ENCODE peak calls at places on chromosomes 16 and 17, in seven cellular contexts. One of them, this sample, is unnamed.

GRCh38 chr17:14295676-14296075 is 5.2 kb upstream of the HS3ST3B1 start:
- DNase-seq in NCI-H2227 treated with DMSO at 0.1 percent for 48 hours: no peak
- DNase-seq in hypothalamus: no peak
- DNase-seq in GM12864: no peak
- DNase-seq in astrocyte of the spinal cord: no peak
- DNase-seq in SHP77: no peak
- DNase-seq in AG20443: no peak
- DNase-seq in this sample: no peak

GRCh38 chr17:65548570-65548969 is 12.9 kb downstream of the AXIN2 start:
- DNase-seq in GM12864: no peak
- DNase-seq in SHP77: no peak
- DNase-seq in hypothalamus: no peak
- DNase-seq in AG20443: no peak
- DNase-seq in NCI-H2227 treated with DMSO at 0.1 percent for 48 hours: no peak
- DNase-seq in astrocyte of the spinal cord: no peak
- DNase-seq in this sample: no peak

GRCh38 chr16:17396762-17397498 is 73.8 kb downstream of the XYLT1 start:
- DNase-seq in hypothalamus: no peak
- DNase-seq in GM12864: no peak
- DNase-seq in SHP77: peak; percentile 59
- DNase-seq in astrocyte of the spinal cord: peak; percentile 44
- DNase-seq in AG20443: no peak
- DNase-seq in NCI-H2227 treated with DMSO at 0.1 percent for 48 hours: peak; percentile 74
- DNase-seq in this sample: no peak

GRCh38 chr17:80124351-80124981 is 22.5 kb downstream of the EIF4A3 start:
- DNase-seq in SHP77: peak; percentile 82
- DNase-seq in AG20443: peak; percentile 39
- DNase-seq in hypothalamus: no peak
- DNase-seq in NCI-H2227 treated with DMSO at 0.1 percent for 48 hours: no peak
- DNase-seq in astrocyte of the spinal cord: peak; percentile 20
- DNase-seq in GM12864: no peak
- DNase-seq in this sample: peak; percentile 98

GRCh38 chr17:42531455-42532354 is 4.3 kb upstream of the NAGLU start:
- DNase-seq in NCI-H2227 treated with DMSO at 0.1 percent for 48 hours: peak; percentile 61
- DNase-seq in AG20443: peak; percentile 72
- DNase-seq in hypothalamus: peak; percentile 23
- DNase-seq in SHP77: peak; percentile 17
- DNase-seq in astrocyte of the spinal cord: no peak
- DNase-seq in GM12864: no peak
- DNase-seq in this sample: peak; percentile 82

GRCh38 chr17:43745541-43745940 is 13.1 kb downstream of the SOST start:
- DNase-seq in astrocyte of the spinal cord: no peak
- DNase-seq in NCI-H2227 treated with DMSO at 0.1 percent for 48 hours: no peak
- DNase-seq in GM12864: no peak
- DNase-seq in SHP77: no peak
- DNase-seq in hypothalamus: no peak
- DNase-seq in AG20443: peak; percentile 25
- DNase-seq in this sample: no peak

GRCh38 chr17:1755993-1756306 is 5.9 kb upstream of the SERPINF1 start:
- DNase-seq in AG20443: no peak
- DNase-seq in GM12864: no peak
- DNase-seq in SHP77: no peak
- DNase-seq in hypothalamus: no peak
- DNase-seq in NCI-H2227 treated with DMSO at 0.1 percent for 48 hours: no peak
- DNase-seq in astrocyte of the spinal cord: no peak
- DNase-seq in this sample: no peak

GRCh38 chr17:70295329-70295728 is 126.0 kb downstream of the KCNJ2 start:
- DNase-seq in astrocyte of the spinal cord: no peak
- DNase-seq in AG20443: no peak
- DNase-seq in SHP77: no peak
- DNase-seq in NCI-H2227 treated with DMSO at 0.1 percent for 48 hours: no peak
- DNase-seq in GM12864: no peak
- DNase-seq in hypothalamus: no peak
- DNase-seq in this sample: peak; percentile 12

GRCh38 chr17:59633658-59634359 is 14.1 kb downstream of the CLTC start:
- DNase-seq in NCI-H2227 treated with DMSO at 0.1 percent for 48 hours: no peak
- DNase-seq in astrocyte of the spinal cord: no peak
- DNase-seq in SHP77: no peak
- DNase-seq in hypothalamus: no peak
- DNase-seq in GM12864: no peak
- DNase-seq in AG20443: no peak
- DNase-seq in this sample: no peak

GRCh38 chr16:1825381-1825863 is 1.2 kb downstream of the HAGH start:
- DNase-seq in NCI-H2227 treated with DMSO at 0.1 percent for 48 hours: no peak
- DNase-seq in astrocyte of the spinal cord: no peak
- DNase-seq in hypothalamus: no peak
- DNase-seq in SHP77: no peak
- DNase-seq in AG20443: no peak
- DNase-seq in GM12864: no peak
- DNase-seq in this sample: no peak

GRCh38 chr17:752620-753219 is 656 bp upstream of the GEMIN4 start:
- DNase-seq in hypothalamus: no peak
- DNase-seq in AG20443: peak; percentile 83
- DNase-seq in SHP77: peak; percentile 16
- DNase-seq in GM12864: no peak
- DNase-seq in astrocyte of the spinal cord: peak; percentile 48
- DNase-seq in NCI-H2227 treated with DMSO at 0.1 percent for 48 hours: peak; percentile 23
- DNase-seq in this sample: peak; percentile 16

GRCh38 chr17:75779987-75780889 is 4.4 kb upstream of the UNK start:
- DNase-seq in astrocyte of the spinal cord: no peak
- DNase-seq in AG20443: no peak
- DNase-seq in NCI-H2227 treated with DMSO at 0.1 percent for 48 hours: no peak
- DNase-seq in GM12864: no peak
- DNase-seq in SHP77: no peak
- DNase-seq in hypothalamus: no peak
- DNase-seq in this sample: no peak

GRCh38 chr16:86002178-86002577 is 103.2 kb downstream of the IRF8 start:
- DNase-seq in SHP77: no peak
- DNase-seq in GM12864: no peak
- DNase-seq in AG20443: no peak
- DNase-seq in NCI-H2227 treated with DMSO at 0.1 percent for 48 hours: no peak
- DNase-seq in hypothalamus: no peak
- DNase-seq in astrocyte of the spinal cord: no peak
- DNase-seq in this sample: no peak

GRCh38 chr17:32596666-32597065 is 109.9 kb downstream of the CDK5R1 start:
- DNase-seq in SHP77: peak; percentile 10
- DNase-seq in AG20443: no peak
- DNase-seq in hypothalamus: no peak
- DNase-seq in astrocyte of the spinal cord: peak; percentile 19
- DNase-seq in NCI-H2227 treated with DMSO at 0.1 percent for 48 hours: no peak
- DNase-seq in GM12864: peak; percentile 44
- DNase-seq in this sample: no peak

GRCh38 chr17:45312477-45313418 is 4.1 kb downstream of the MAP3K14 start:
- DNase-seq in GM12864: no peak
- DNase-seq in AG20443: no peak
- DNase-seq in astrocyte of the spinal cord: no peak
- DNase-seq in NCI-H2227 treated with DMSO at 0.1 percent for 48 hours: no peak
- DNase-seq in hypothalamus: no peak
- DNase-seq in SHP77: no peak
- DNase-seq in this sample: no peak

GRCh38 chr16:77132051-77132618 is 58.9 kb upstream of the MON1B start:
- DNase-seq in astrocyte of the spinal cord: no peak
- DNase-seq in SHP77: no peak
- DNase-seq in AG20443: no peak
- DNase-seq in NCI-H2227 treated with DMSO at 0.1 percent for 48 hours: no peak
- DNase-seq in GM12864: no peak
- DNase-seq in hypothalamus: no peak
- DNase-seq in this sample: no peak

GRCh38 chr17:46876353-46876887 is 25.0 kb downstream of the WNT9B start:
- DNase-seq in astrocyte of the spinal cord: no peak
- DNase-seq in GM12864: no peak
- DNase-seq in AG20443: no peak
- DNase-seq in hypothalamus: no peak
- DNase-seq in NCI-H2227 treated with DMSO at 0.1 percent for 48 hours: no peak
- DNase-seq in SHP77: peak; percentile 74
- DNase-seq in this sample: peak; percentile 49

GRCh38 chr16:83995756-83996155 is 27.7 kb downstream of the NECAB2 start:
- DNase-seq in SHP77: no peak
- DNase-seq in NCI-H2227 treated with DMSO at 0.1 percent for 48 hours: peak; percentile 79
- DNase-seq in AG20443: peak; percentile 40
- DNase-seq in astrocyte of the spinal cord: peak; percentile 74
- DNase-seq in hypothalamus: peak; percentile 41
- DNase-seq in GM12864: no peak
- DNase-seq in this sample: no peak

GRCh38 chr17:61454095-61454931 is 2.1 kb downstream of the TBX4 start:
- DNase-seq in astrocyte of the spinal cord: peak; percentile 17
- DNase-seq in SHP77: no peak
- DNase-seq in AG20443: no peak
- DNase-seq in GM12864: no peak
- DNase-seq in hypothalamus: no peak
- DNase-seq in NCI-H2227 treated with DMSO at 0.1 percent for 48 hours: no peak
- DNase-seq in this sample: no peak

GRCh38 chr16:28590384-28591340 is 6.2 kb downstream of the SULT1A2 start:
- DNase-seq in GM12864: no peak
- DNase-seq in SHP77: no peak
- DNase-seq in hypothalamus: no peak
- DNase-seq in NCI-H2227 treated with DMSO at 0.1 percent for 48 hours: no peak
- DNase-seq in AG20443: no peak
- DNase-seq in astrocyte of the spinal cord: no peak
- DNase-seq in this sample: no peak

GRCh38 chr17:2724783-2725164 is 13.2 kb upstream of the CLUH start:
- DNase-seq in SHP77: no peak
- DNase-seq in hypothalamus: no peak
- DNase-seq in AG20443: peak; percentile 82
- DNase-seq in NCI-H2227 treated with DMSO at 0.1 percent for 48 hours: no peak
- DNase-seq in GM12864: no peak
- DNase-seq in astrocyte of the spinal cord: peak; percentile 11
- DNase-seq in this sample: peak; percentile 31

GRCh38 chr17:72639711-72640110 is 452.8 kb downstream of the SLC39A11 start:
- DNase-seq in hypothalamus: no peak
- DNase-seq in AG20443: no peak
- DNase-seq in NCI-H2227 treated with DMSO at 0.1 percent for 48 hours: no peak
- DNase-seq in astrocyte of the spinal cord: no peak
- DNase-seq in GM12864: no peak
- DNase-seq in SHP77: no peak
- DNase-seq in this sample: peak; percentile 60

GRCh38 chr16:81599034-81599744 is 154.6 kb downstream of the CMIP start:
- DNase-seq in NCI-H2227 treated with DMSO at 0.1 percent for 48 hours: no peak
- DNase-seq in AG20443: no peak
- DNase-seq in SHP77: no peak
- DNase-seq in astrocyte of the spinal cord: no peak
- DNase-seq in GM12864: no peak
- DNase-seq in hypothalamus: no peak
- DNase-seq in this sample: no peak

GRCh38 chr16:57590654-57591085 is 37.8 kb upstream of the ADGRG1 start:
- DNase-seq in astrocyte of the spinal cord: peak; percentile 79
- DNase-seq in hypothalamus: no peak
- DNase-seq in GM12864: no peak
- DNase-seq in AG20443: peak; percentile 66
- DNase-seq in NCI-H2227 treated with DMSO at 0.1 percent for 48 hours: no peak
- DNase-seq in SHP77: no peak
- DNase-seq in this sample: peak; percentile 71

GRCh38 chr16:51545951-51546350 is 394.9 kb upstream of the SALL1 start:
- DNase-seq in NCI-H2227 treated with DMSO at 0.1 percent for 48 hours: no peak
- DNase-seq in astrocyte of the spinal cord: no peak
- DNase-seq in hypothalamus: no peak
- DNase-seq in SHP77: no peak
- DNase-seq in AG20443: no peak
- DNase-seq in GM12864: no peak
- DNase-seq in this sample: no peak

GRCh38 chr17:78674595-78675315 is 97.6 kb upstream of the DNAH17 start:
- DNase-seq in astrocyte of the spinal cord: no peak
- DNase-seq in NCI-H2227 treated with DMSO at 0.1 percent for 48 hours: peak; percentile 5
- DNase-seq in AG20443: no peak
- DNase-seq in SHP77: no peak
- DNase-seq in hypothalamus: no peak
- DNase-seq in GM12864: no peak
- DNase-seq in this sample: no peak